ENCODE peak calls at places on chromosomes 1 and 21, in five cellular contexts. V is hepatocyte, L is heart right ventricle, K is SJSA1, N is cardiac muscle cell. U is an unnamed sample.

GRCh38 chr1:26493905-26494304 is 21.7 kb downstream of the HMGN2 start:
- DNase-seq in V (no peak), L (no peak), K (no peak), N (no peak), U (no peak)

GRCh38 chr1:43229831-43230780 is 39.7 kb upstream of the TMEM125 start:
- DNase-seq in V (no peak), L (no peak), K (no peak), N (no peak), U (no peak)

GRCh38 chr1:119882172-119883029 is 13.9 kb downstream of the ADAM30 start:
- DNase-seq in V (no peak), L (no peak), K (no peak), N (no peak), U (no peak)

GRCh38 chr1:72482736-72483413 is 200.5 kb upstream of the NEGR1 start:
- DNase-seq in V (no peak), L (no peak), K (no peak), N (no peak), U (no peak)

GRCh38 chr1:241375906-241376305 is 18.9 kb upstream of the RGS7 start:
- DNase-seq in V (no peak), L (no peak), K (no peak), N (no peak), U (no peak)

GRCh38 chr1:106755682-106756406 is 300.6 kb upstream of the PRMT6 start:
- DNase-seq in V (no peak), L (no peak), K (no peak), N (no peak), U (no peak)

GRCh38 chr1:15939181-15940109 is 36.5 kb downstream of the ZBTB17 start:
- DNase-seq in V (peak; percentile 63), L (no peak), K (peak; percentile 72), N (no peak), U (no peak)

GRCh38 chr1:166082601-166083000 is 84.2 kb downstream of the FAM78B start:
- DNase-seq in V (no peak), L (no peak), K (no peak), N (no peak), U (no peak)

GRCh38 chr1:93349231-93350135 is 3.8 kb downstream of the DR1 start:
- DNase-seq in V (no peak), L (no peak), K (peak; percentile 14), N (no peak), U (no peak)

GRCh38 chr1:147292012-147292411 is 49.5 kb downstream of the CHD1L start:
- DNase-seq in V (no peak), L (no peak), K (peak; percentile 70), N (no peak), U (no peak)

GRCh38 chr1:203557958-203558760 is 64.2 kb downstream of the OPTC start:
- DNase-seq in V (peak; percentile 51), L (peak; percentile 60), K (peak; percentile 92), N (peak; percentile 19), U (peak; percentile 69)

GRCh38 chr1:19414490-19414889 is 70.8 kb downstream of the CAPZB start:
- DNase-seq in V (no peak), L (no peak), K (no peak), N (no peak), U (no peak)
- H3K4me1 ChIP-seq in V (peaks cover 16% of the 10 kb centered on the region), L (peaks cover 82% of the 10 kb centered on the region), K (no peaks in the 10 kb centered on the region), N (peaks cover 20% of the 10 kb centered on the region), U (peaks cover 16% of the 10 kb centered on the region)

GRCh38 chr21:7952648-7953047 is 2568.7 kb upstream of the TPTE start:
- DNase-seq in V (no peak), L (no peak), K (no peak), N (no peak), U (no peak)
- H3K9me3 ChIP-seq in V (peaks cover 82% of the 10 kb centered on the region), L (peaks cover 15% of the 10 kb centered on the region), K (peaks cover 51% of the 10 kb centered on the region), N (peaks cover 75% of the 10 kb centered on the region), U (peaks cover 22% of the 10 kb centered on the region)

GRCh38 chr1:235919797-235920475 is 53.2 kb upstream of the LYST start:
- DNase-seq in V (peak; percentile 46), L (no peak), K (peak; percentile 84), N (no peak), U (no peak)
- H3K4me1 ChIP-seq in V (peaks cover 31% of the 10 kb centered on the region), L (peaks cover 22% of the 10 kb centered on the region), K (peaks cover 77% of the 10 kb centered on the region), N (peaks cover 38% of the 10 kb centered on the region), U (peaks cover 4% of the 10 kb centered on the region)

GRCh38 chr1:111062624-111063023 is 77.3 kb downstream of the DRAM2 start:
- DNase-seq in V (no peak), L (no peak), K (no peak), N (no peak), U (no peak)
- H3K9me3 ChIP-seq in V (no peaks in the 10 kb centered on the region), L (no peaks in the 10 kb centered on the region), K (peaks cover 4% of the 10 kb centered on the region), N (no peaks in the 10 kb centered on the region), U (peaks cover 6% of the 10 kb centered on the region)

GRCh38 chr1:201573923-201574322 is 35.0 kb downstream of the NAV1 start:
- DNase-seq in V (no peak), L (no peak), K (no peak), N (no peak), U (no peak)
- H3K4me1 ChIP-seq in V (no peaks in the 10 kb centered on the region), L (peaks cover 52% of the 10 kb centered on the region), K (peaks cover 2% of the 10 kb centered on the region), N (peaks cover 7% of the 10 kb centered on the region), U (peaks cover 13% of the 10 kb centered on the region)

GRCh38 chr21:27397578-27397977 is 430.7 kb upstream of the ADAMTS5 start:
- DNase-seq in V (no peak), L (no peak), K (no peak), N (no peak), U (no peak)
- H3K9me3 ChIP-seq in V (no peaks in the 10 kb centered on the region), L (no peaks in the 10 kb centered on the region), K (no peaks in the 10 kb centered on the region), N (no peaks in the 10 kb centered on the region), U (no peaks in the 10 kb centered on the region)

DNA sequence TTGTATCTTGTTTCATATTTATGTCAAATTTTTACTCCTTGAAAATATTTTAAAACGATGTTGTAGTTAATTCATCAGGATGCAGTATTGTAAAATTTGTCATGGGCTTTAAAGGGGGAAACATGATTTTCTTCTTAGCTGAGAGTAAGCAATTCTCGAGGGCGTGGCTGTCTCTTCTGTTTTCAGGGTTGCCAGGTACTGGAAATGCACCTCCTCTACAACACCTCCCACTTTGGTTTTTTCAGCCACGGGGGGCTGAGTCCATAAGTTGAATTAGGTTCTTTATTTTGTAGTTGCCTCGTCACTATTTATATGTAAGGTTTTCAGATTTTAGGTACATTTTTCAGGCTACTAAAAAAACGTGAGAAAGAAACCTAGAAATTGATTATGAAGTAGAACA is 64.0 kb downstream of the PRDM2 start:
- DNase-seq in V (no peak), L (no peak), K (no peak), N (no peak), U (no peak)
- H3K4me1 ChIP-seq in V (peaks cover 22% of the 10 kb centered on the region), L (peaks cover 69% of the 10 kb centered on the region), K (peaks cover 54% of the 10 kb centered on the region), N (peaks cover 16% of the 10 kb centered on the region), U (peaks cover 18% of the 10 kb centered on the region)

GRCh38 chr1:156795374-156795733 is 21.3 kb downstream of the SH2D2A start:
- DNase-seq in V (no peak), L (no peak), K (no peak), N (no peak), U (no peak)

GRCh38 chr1:156795787-156796186 is 20.9 kb downstream of the SH2D2A start:
- DNase-seq in V (no peak), L (no peak), K (no peak), N (no peak), U (no peak)

GRCh38 chr1:156797212-156797871 is 19.3 kb downstream of the SH2D2A start:
- DNase-seq in V (peak; percentile 69), L (no peak), K (peak; percentile 44), N (peak; percentile 50), U (no peak)

GRCh38 chr1:156794506-156795373 is 21.9 kb downstream of the SH2D2A start:
- DNase-seq in V (no peak), L (no peak), K (no peak), N (no peak), U (no peak)

GRCh38 chr1:156796340-156797097 is 20.1 kb downstream of the SH2D2A start:
- DNase-seq in V (no peak), L (no peak), K (no peak), N (no peak), U (no peak)
- H3K9me3 ChIP-seq in V (no peaks in the 10 kb centered on the region), L (no peaks in the 10 kb centered on the region), K (no peaks in the 10 kb centered on the region), N (no peaks in the 10 kb centered on the region), U (no peaks in the 10 kb centered on the region)

GRCh38 chr1:204581759-204582158 is 65.6 kb downstream of the MDM4 start:
- DNase-seq in V (no peak), L (no peak), K (no peak), N (no peak), U (no peak)

GRCh38 chr1:204577794-204578478 is 61.7 kb downstream of the MDM4 start:
- DNase-seq in V (no peak), L (no peak), K (no peak), N (no peak), U (no peak)

GRCh38 chr1:204578867-204579664 is 62.9 kb downstream of the MDM4 start:
- DNase-seq in V (no peak), L (peak; percentile 28), K (no peak), N (no peak), U (peak; percentile 76)

GRCh38 chr1:204580862-204581261 is 64.7 kb downstream of the MDM4 start:
- DNase-seq in V (no peak), L (no peak), K (no peak), N (no peak), U (no peak)

DNA sequence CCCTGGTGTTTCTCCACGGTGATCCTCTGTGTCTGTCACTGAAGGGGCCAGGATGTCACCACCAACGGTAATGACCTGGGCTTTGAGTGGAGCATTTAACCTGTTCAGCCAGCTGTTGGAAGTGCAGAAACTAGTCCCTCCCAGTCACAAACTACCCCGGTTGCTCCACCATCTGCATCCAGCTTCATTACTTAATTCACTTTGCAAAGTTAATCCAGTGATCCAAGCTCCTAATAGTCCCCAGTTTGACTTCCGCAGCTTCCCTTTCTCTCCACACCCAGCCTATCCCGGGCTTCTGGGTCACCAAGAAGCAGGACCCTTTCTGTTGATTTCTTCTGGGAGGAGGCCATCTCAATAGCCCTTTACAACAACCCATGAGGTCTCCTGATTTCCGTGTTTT is 63.5 kb downstream of the MDM4 start:
- DNase-seq in V (no peak), L (no peak), K (no peak), N (no peak), U (no peak)
- H3K4me1 ChIP-seq in V (peaks cover 12% of the 10 kb centered on the region), L (peaks cover 26% of the 10 kb centered on the region), K (no peaks in the 10 kb centered on the region), N (peaks cover under 1% of the 10 kb centered on the region), U (peaks cover under 1% of the 10 kb centered on the region)

U was measured in right cardiac atrium.